ENCODE peak calls at places on chromosomes 7 and 10, in six cellular contexts. B, W, X, Y, I and Q are unnamed samples.

GRCh38 chr10:49611815-49612512 is 1.9 kb downstream of the SLC18A3 start:
- DNase-seq in W (no peak), I (no peak), Y (no peak), X (no peak), B (no peak), Q (no peak)

GRCh38 chr7:80654887-80655340 is 16.5 kb downstream of the CD36 start:
- DNase-seq in Y (no peak), B (no peak), I (no peak), W (no peak), X (no peak), Q (no peak)

GRCh38 chr7:7354674-7355073 is 172.3 kb downstream of the C1GALT1 start:
- DNase-seq in B (no peak), Y (no peak), W (no peak), X (no peak), I (no peak), Q (no peak)

GRCh38 chr7:152870106-152870693 is 110.6 kb downstream of the ACTR3B start:
- DNase-seq in B (no peak), I (no peak), W (no peak), Y (no peak), X (no peak), Q (no peak)

GRCh38 chr10:71815515-71816130 is 35.4 kb downstream of the PSAP start:
- DNase-seq in B (no peak), W (no peak), X (no peak), I (no peak), Y (no peak), Q (no peak)

GRCh38 chr7:158166386-158167340 is 421.0 kb downstream of the PTPRN2 start:
- DNase-seq in X (no peak), I (no peak), W (no peak), Y (no peak), B (no peak), Q (no peak)

GRCh38 chr10:44742169-44742732 is 168.9 kb upstream of the TMEM72 start:
- DNase-seq in W (no peak), X (no peak), I (no peak), B (peak; percentile 92), Y (no peak), Q (no peak)

GRCh38 chr10:30534465-30535144 is 94.9 kb downstream of the LYZL2 start:
- DNase-seq in B (peak; percentile 77), I (peak; percentile 81), W (peak; percentile 67), Y (peak; percentile 24), X (peak; percentile 61), Q (peak; percentile 78)

GRCh38 chr10:43199684-43200537 is 61.7 kb downstream of the CSGALNACT2 start:
- DNase-seq in W (no peak), X (no peak), B (no peak), I (peak; percentile 4), Y (no peak), Q (no peak)

GRCh38 chr10:71255540-71255816 is 43.1 kb downstream of the UNC5B start:
- DNase-seq in Y (no peak), X (no peak), I (no peak), B (no peak), W (no peak), Q (no peak)

GRCh38 chr7:36348256-36348655 is 41.4 kb upstream of the ANLN start:
- DNase-seq in B (no peak), Y (no peak), I (no peak), W (no peak), X (no peak), Q (no peak)

GRCh38 chr10:14163374-14164125 is 167.2 kb downstream of the FRMD4A start:
- DNase-seq in B (no peak), W (no peak), Y (no peak), X (no peak), I (no peak), Q (no peak)

GRCh38 chr7:141145630-141145982 is 71.7 kb downstream of the TMEM178B start:
- DNase-seq in W (no peak), Y (no peak), B (no peak), X (no peak), I (no peak), Q (no peak)

GRCh38 chr7:77684030-77684429 is 12.2 kb upstream of the RSBN1L start:
- DNase-seq in B (no peak), X (no peak), I (no peak), Y (no peak), W (no peak), Q (no peak)

GRCh38 chr10:8321990-8322389 is 267.5 kb downstream of the GATA3 start:
- DNase-seq in Y (no peak), X (no peak), B (no peak), W (no peak), I (no peak), Q (no peak)

GRCh38 chr10:78896169-78896931 is 172.4 kb upstream of the ZMIZ1 start:
- DNase-seq in I (no peak), B (no peak), Y (no peak), W (no peak), X (no peak), Q (no peak)

GRCh38 chr7:25009271-25009670 is 29.3 kb upstream of the OSBPL3 start:
- DNase-seq in Y (no peak), I (no peak), X (no peak), B (no peak), W (no peak), Q (no peak)

GRCh38 chr7:101936612-101937231 is 119.3 kb downstream of the CUX1 start:
- DNase-seq in X (no peak), I (no peak), W (no peak), Y (no peak), B (no peak), Q (no peak)

GRCh38 chr7:38660427-38661099 is 29.4 kb upstream of the AMPH start:
- DNase-seq in W (no peak), Y (no peak), I (peak; percentile 29), X (no peak), B (peak; percentile 54), Q (peak; percentile 22)

GRCh38 chr7:50731703-50732582 is 50.8 kb downstream of the GRB10 start:
- DNase-seq in Y (no peak), X (no peak), W (no peak), I (no peak), B (no peak), Q (no peak)

GRCh38 chr7:44284216-44284615 is 41.2 kb downstream of the CAMK2B start:
- DNase-seq in Y (no peak), I (no peak), W (no peak), B (no peak), X (no peak), Q (no peak)

GRCh38 chr10:35913628-35914027 is 271.5 kb upstream of the FZD8 start:
- DNase-seq in I (no peak), Y (no peak), X (no peak), W (no peak), B (no peak), Q (no peak)

GRCh38 chr7:131011437-131011752 is 277.4 kb upstream of the KLF14 start:
- DNase-seq in B (no peak), Y (no peak), W (no peak), X (no peak), I (no peak), Q (no peak)

GRCh38 chr7:156833311-156833710 is 59.7 kb downstream of the LMBR1 start:
- DNase-seq in Y (no peak), B (no peak), W (no peak), X (no peak), I (no peak), Q (no peak)

GRCh38 chr7:151608031-151608551 is 88.4 kb upstream of the RHEB start:
- DNase-seq in I (no peak), W (no peak), X (no peak), Y (no peak), B (no peak), Q (no peak)

GRCh38 chr7:157805716-157806115 is 468.9 kb downstream of the DNAJB6 start:
- DNase-seq in W (no peak), X (no peak), B (no peak), Y (no peak), I (no peak), Q (no peak)

GRCh38 chr7:45920543-45921380 is at the start of gene IGFBP3:
- DNase-seq in W (no peak), B (peak; percentile 76), I (no peak), X (no peak), Y (no peak), Q (no peak)

GRCh38 chr7:150335101-150335773 is 6.2 kb downstream of the RARRES2 start:
- DNase-seq in W (no peak), B (no peak), Y (no peak), I (no peak), X (no peak), Q (no peak)

GRCh38 chr10:62456611-62457101 is 82.5 kb downstream of the ZNF365 start:
- DNase-seq in B (peak; percentile 95), I (no peak), X (no peak), Y (no peak), W (no peak), Q (no peak)

GRCh38 chr7:125355899-125356298 is 426.3 kb upstream of the POT1 start:
- DNase-seq in Y (no peak), I (no peak), W (no peak), X (no peak), B (no peak), Q (no peak)

GRCh38 chr7:41007351-41007751 is 695.5 kb downstream of the INHBA start:
- DNase-seq in B (no peak), Y (no peak), W (no peak), I (no peak), X (no peak), Q (no peak)

GRCh38 chr10:11673346-11674330 is 62.2 kb upstream of the USP6NL start:
- DNase-seq in B (no peak), I (no peak), Y (no peak), W (no peak), X (no peak), Q (no peak)

GRCh38 chr7:149284343-149284742 is 22.3 kb downstream of the ZNF783 start:
- DNase-seq in X (peak; percentile 54), I (peak; percentile 78), Y (no peak), W (no peak), B (peak; percentile 99), Q (no peak)

GRCh38 chr10:62853710-62854109 is 37.5 kb upstream of the EGR2 start:
- DNase-seq in W (peak; percentile 40), I (peak; percentile 33), Y (no peak), B (no peak), X (no peak), Q (no peak)

GRCh38 chr10:26486304-26486703 is 48.2 kb downstream of the APBB1IP start:
- DNase-seq in W (no peak), X (no peak), B (no peak), Y (no peak), I (no peak), Q (no peak)

GRCh38 chr10:125521721-125522680 is 161.0 kb downstream of the TEX36 start:
- DNase-seq in X (no peak), B (no peak), Y (no peak), W (peak; percentile 6), I (peak; percentile 11), Q (peak; percentile 54)

GRCh38 chr7:148588891-148589215 is 1.7 kb upstream of the C7orf33 start:
- DNase-seq in X (no peak), I (no peak), W (no peak), Y (no peak), B (peak; percentile 4), Q (no peak)

GRCh38 chr10:43417950-43418768 is 9.2 kb upstream of the HNRNPF start:
- DNase-seq in X (no peak), B (peak; percentile 41), W (no peak), I (peak; percentile 48), Y (peak; percentile 13), Q (peak; percentile 96)

GRCh38 chr10:46231087-46231486 is 55.7 kb upstream of the ANTXRL start:
- DNase-seq in I (no peak), W (no peak), X (no peak), B (no peak), Y (no peak), Q (no peak)

GRCh38 chr7:100400656-100401055 is 27.4 kb downstream of the PILRA start:
- DNase-seq in I (peak; percentile 13), X (no peak), W (no peak), B (no peak), Y (no peak), Q (peak; percentile 61)